ENCODE peak calls at places on chromosomes 6 and 20, in six cellular contexts. T is Caco-2, E is IMR-90, P is fibroblast of lung, Y is DND-41, I is hepatocyte. D is an unnamed sample. For H3K4me1, the result is how much of the 10 kb centered on the place peaks cover.

GRCh38 chr6:112007805-112008204 is 46.1 kb upstream of the CCN6 start:
- DNase-seq in I (no peak), P (peak), T (no peak), E (peak), Y (no peak), D (no peak)

GRCh38 chr6:17013701-17014100 is 88.1 kb upstream of the STMND1 start:
- DNase-seq in E (peak), T (no peak), Y (no peak), I (no peak), P (peak), D (no peak)

GRCh38 chr6:84065718-84066290 is 32.2 kb downstream of the MRAP2 start:
- DNase-seq in T (no peak), E (peak), I (no peak), Y (no peak), P (peak), D (no peak)

GRCh38 chr6:157376241-157376640 is 4.7 kb upstream of the ZDHHC14 start:
- DNase-seq in Y (no peak), T (no peak), P (no peak), E (no peak), I (no peak), D (no peak)

GRCh38 chr6:33818293-33818692 is 14.5 kb upstream of the MLN start:
- DNase-seq in E (no peak), I (no peak), T (no peak), P (no peak), Y (no peak), D (no peak)

GRCh38 chr20:64149809-64150560 is 14.3 kb upstream of the MYT1 start:
- DNase-seq in T (no peak), P (no peak), E (no peak), I (no peak), Y (no peak), D (no peak)

GRCh38 chr6:142359271-142359960 is 57.6 kb downstream of the ADGRG6 start:
- DNase-seq in Y (no peak), I (no peak), T (no peak), P (no peak), E (no peak), D (no peak)

GRCh38 chr6:47700051-47700450 is 1.7 kb downstream of the ADGRF4 start:
- DNase-seq in T (no peak), E (peak), P (peak), I (peak), Y (no peak), D (no peak)

GRCh38 chr6:93731306-93731705 is 311.9 kb upstream of the EPHA7 start:
- DNase-seq in Y (no peak), I (no peak), E (no peak), P (no peak), T (no peak), D (no peak)

GRCh38 chr6:75932067-75932466 is 140.4 kb downstream of the IMPG1 start:
- DNase-seq in Y (peak), E (peak), P (peak), T (peak), I (peak), D (no peak)

GRCh38 chr20:32649697-32650471 is 23.9 kb downstream of the C20orf203 start:
- DNase-seq in P (no peak), E (no peak), I (peak), T (no peak), Y (no peak), D (no peak)

GRCh38 chr6:112683926-112684325 is 336.8 kb downstream of the RFPL4B start:
- DNase-seq in I (no peak), Y (no peak), E (peak), P (peak), T (no peak), D (no peak)

GRCh38 chr20:46212876-46213275 is 94.8 kb downstream of the CD40 start:
- DNase-seq in I (no peak), E (no peak), P (no peak), T (no peak), Y (no peak), D (no peak)

GRCh38 chr6:11869656-11870340 is 91.2 kb upstream of the ADTRP start:
- DNase-seq in E (peak), P (peak), I (no peak), T (no peak), Y (no peak), D (no peak)

GRCh38 chr6:45438849-45439406 is 61.2 kb upstream of the SUPT3H start:
- DNase-seq in I (no peak), T (no peak), E (peak), P (peak), Y (peak), D (no peak)

GRCh38 chr6:38713812-38714211 is 1.3 kb upstream of the DNAH8 start:
- DNase-seq in I (no peak), T (no peak), E (no peak), P (no peak), Y (peak), D (no peak)

GRCh38 chr6:28824793-28825731 is 98.7 kb downstream of the TRIM27 start:
- DNase-seq in T (no peak), I (no peak), E (no peak), P (no peak), Y (no peak), D (no peak)

GRCh38 chr6:31128093-31128676 is 7.9 kb upstream of the CDSN start:
- DNase-seq in T (peak), P (no peak), I (peak), Y (peak), E (peak), D (peak)

GRCh38 chr20:9617062-9617461 is 102.7 kb downstream of the LAMP5 start:
- DNase-seq in I (peak), T (peak), Y (peak), E (peak), P (peak), D (peak)

GRCh38 chr6:106508836-106509235 is 120.5 kb downstream of the RTN4IP1 start:
- DNase-seq in Y (no peak), T (no peak), E (peak), P (peak), I (no peak), D (no peak)

GRCh38 chr20:31606678-31606927 is 1.5 kb downstream of the ID1 start:
- DNase-seq in I (no peak), P (no peak), T (no peak), Y (no peak), E (no peak), D (no peak)

GRCh38 chr20:38290829-38291581 is 13.0 kb upstream of the BPI start:
- DNase-seq in P (peak), I (peak), E (peak), Y (peak), T (peak), D (no peak)

GRCh38 chr6:35842381-35842780 is 37.2 kb downstream of the LHFPL5 start:
- DNase-seq in I (no peak), T (no peak), P (no peak), E (no peak), Y (no peak), D (no peak)

GRCh38 chr6:56868687-56869086 is 86.2 kb upstream of the BEND6 start:
- DNase-seq in T (no peak), P (peak), I (no peak), E (peak), Y (no peak), D (no peak)

GRCh38 chr20:25487306-25487705 is 79.8 kb downstream of the GINS1 start:
- DNase-seq in E (no peak), T (no peak), P (no peak), I (no peak), Y (no peak), D (no peak)

GRCh38 chr6:52076791-52077179 is 10.6 kb downstream of the PKHD1 start:
- DNase-seq in P (no peak), I (no peak), Y (no peak), T (no peak), E (no peak), D (no peak)

GRCh38 chr6:52081237-52081636 is 6.2 kb downstream of the PKHD1 start:
- DNase-seq in P (no peak), Y (no peak), T (no peak), I (no peak), E (no peak), D (no peak)

GRCh38 chr6:52077961-52078613 is 9.3 kb downstream of the PKHD1 start:
- DNase-seq in I (no peak), P (no peak), E (no peak), Y (peak), T (no peak), D (no peak)

GRCh38 chr6:52074155-52074554 is 13.3 kb downstream of the PKHD1 start:
- DNase-seq in E (no peak), T (no peak), P (no peak), I (no peak), Y (no peak), D (no peak)

DNA sequence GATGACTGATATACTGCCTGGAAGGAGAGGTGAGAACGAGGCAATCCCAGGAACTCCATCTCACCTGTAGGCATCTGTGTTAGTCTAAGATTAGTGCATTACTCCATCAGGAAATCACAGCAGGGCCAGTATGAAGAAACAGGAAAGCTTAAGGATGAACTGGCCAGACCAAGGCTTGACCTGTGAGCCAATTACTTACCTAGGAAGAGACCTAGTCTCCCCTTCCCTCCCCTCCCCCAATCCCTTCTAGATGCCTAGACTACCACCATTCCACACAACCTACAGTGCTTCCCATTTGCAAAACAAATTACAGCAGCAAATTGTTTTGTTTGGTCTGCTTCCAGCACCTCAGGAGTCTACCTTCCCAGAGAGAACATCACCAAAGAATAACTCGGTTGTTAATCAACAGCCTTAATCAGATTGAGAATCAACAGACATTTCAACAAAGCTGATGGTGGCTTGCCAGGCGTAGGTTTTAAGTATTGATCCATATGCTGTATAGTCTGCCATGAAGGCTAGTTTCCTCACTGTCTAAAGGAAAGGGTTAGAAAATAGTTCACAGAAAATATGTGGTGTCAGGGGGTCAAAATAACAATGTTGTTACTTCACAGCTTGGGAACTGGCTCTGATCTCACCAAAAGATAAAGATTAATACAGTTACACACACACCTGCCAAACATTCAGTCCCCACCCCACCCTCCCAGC is 10.1 kb downstream of the PKHD1 start:
- DNase-seq in I (no peak), T (no peak), P (no peak), E (no peak), Y (no peak), D (no peak)
- H3K4me1 ChIP-seq in I (under half), T (under half), P (under half), E (under half), Y (under half), D (under half)

DNA sequence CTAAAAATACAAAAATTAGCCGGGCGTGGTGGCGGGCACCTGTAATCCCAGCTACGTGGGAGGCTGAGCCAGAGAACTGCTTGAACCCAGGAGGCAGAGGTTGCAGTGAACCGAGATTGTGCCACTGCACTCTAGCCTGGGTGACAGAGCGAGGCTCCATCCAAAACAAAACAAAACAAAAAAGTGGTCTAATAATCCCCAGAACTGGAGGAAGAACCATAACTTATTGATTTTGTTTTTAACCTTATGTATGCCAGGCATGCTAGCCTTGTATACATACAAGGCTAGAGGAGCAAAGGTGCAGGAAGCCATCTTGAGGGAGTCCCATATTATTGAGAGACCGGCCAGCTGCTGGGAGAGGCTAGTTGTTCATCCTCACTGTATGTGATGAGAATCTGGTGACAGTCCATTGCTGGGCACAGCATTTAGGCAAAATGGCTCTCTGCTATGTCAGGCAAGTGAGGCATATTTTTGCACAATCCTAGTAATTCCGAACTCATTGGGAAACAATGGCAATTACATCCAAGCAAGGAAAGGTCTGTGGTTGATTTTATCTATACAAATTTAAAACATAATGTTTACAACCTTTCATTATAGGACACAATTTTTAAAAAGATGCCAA is 18.0 kb downstream of the HFE start:
- DNase-seq in E (no peak), P (no peak), T (no peak), Y (no peak), I (no peak), D (no peak)
- H3K4me3 ChIP-seq in E (no peak), P (no peak), T (no peak), Y (no peak), I (no peak), D (no peak)

DNA sequence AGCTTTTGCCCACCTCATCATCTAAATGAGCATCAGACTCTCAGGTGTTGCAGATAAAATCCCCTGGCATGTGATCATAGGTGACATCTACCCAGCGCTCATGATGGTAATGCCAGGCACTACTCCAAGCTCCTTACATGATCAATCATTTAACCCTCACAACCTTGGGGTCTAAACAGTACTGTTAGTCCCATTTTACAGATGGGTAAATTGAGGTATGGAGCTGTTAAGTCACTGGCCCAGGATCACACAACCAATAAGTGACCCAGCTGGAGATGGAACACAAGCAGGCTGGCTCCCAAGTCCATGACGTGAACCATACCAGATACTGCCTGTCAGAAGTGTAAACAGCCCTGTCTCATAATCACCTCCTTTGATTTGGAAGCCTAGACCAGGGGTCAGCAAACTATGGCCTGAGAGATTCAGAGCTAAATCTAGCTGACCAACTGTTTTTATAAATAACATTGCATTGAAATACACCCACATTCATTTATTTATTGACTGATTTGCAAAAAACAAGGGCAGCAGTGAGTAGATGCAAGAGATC is 79.2 kb downstream of the UNC5CL start:
- DNase-seq in E (no peak), I (no peak), Y (no peak), P (no peak), T (no peak), D (no peak)
- H3K4me1 ChIP-seq in E (under half), I (under half), Y (under half), P (under half), T (under half), D (under half)

DNA sequence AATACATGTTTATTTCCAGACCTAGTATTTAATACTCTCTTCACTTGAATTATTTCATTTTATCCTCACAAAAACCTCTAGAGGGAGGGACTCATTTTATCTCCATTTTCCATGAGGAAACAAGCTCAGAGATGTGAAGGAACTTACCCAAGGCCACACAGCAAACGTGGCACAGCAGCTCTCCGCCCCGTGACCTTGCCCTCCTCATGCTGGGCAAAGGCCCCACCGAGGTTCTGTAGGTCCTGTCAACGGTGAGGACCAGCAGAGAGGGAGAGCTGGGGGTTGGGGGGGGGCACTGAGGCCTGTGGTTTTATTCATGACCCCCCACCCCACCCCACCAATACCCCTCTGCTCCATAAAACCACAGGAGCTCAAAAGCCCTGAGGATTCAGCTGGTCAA is 40.9 kb upstream of the TLDC2 start:
- DNase-seq in I (no peak), Y (no peak), E (no peak), T (no peak), P (no peak), D (no peak)
- H3K4me3 ChIP-seq in I (no peak), Y (peak), E (no peak), T (no peak), P (no peak), D (peak)

GRCh38 chr6:44221291-44221960 is 2.0 kb upstream of the SLC29A1 start:
- DNase-seq in T (peak), P (peak), I (peak), Y (peak), E (peak), D (peak)

GRCh38 chr6:44219815-44220784 is 3.3 kb upstream of the SLC29A1 start:
- DNase-seq in P (no peak), T (no peak), I (no peak), E (no peak), Y (no peak), D (no peak)

GRCh38 chr6:44217332-44218143 is 812 bp downstream of the MYMX start:
- DNase-seq in I (no peak), P (peak), Y (no peak), T (no peak), E (peak), D (no peak)

GRCh38 chr6:44220913-44221290 is 2.5 kb upstream of the SLC29A1 start:
- DNase-seq in P (no peak), Y (no peak), E (no peak), T (no peak), I (no peak), D (no peak)

DNA sequence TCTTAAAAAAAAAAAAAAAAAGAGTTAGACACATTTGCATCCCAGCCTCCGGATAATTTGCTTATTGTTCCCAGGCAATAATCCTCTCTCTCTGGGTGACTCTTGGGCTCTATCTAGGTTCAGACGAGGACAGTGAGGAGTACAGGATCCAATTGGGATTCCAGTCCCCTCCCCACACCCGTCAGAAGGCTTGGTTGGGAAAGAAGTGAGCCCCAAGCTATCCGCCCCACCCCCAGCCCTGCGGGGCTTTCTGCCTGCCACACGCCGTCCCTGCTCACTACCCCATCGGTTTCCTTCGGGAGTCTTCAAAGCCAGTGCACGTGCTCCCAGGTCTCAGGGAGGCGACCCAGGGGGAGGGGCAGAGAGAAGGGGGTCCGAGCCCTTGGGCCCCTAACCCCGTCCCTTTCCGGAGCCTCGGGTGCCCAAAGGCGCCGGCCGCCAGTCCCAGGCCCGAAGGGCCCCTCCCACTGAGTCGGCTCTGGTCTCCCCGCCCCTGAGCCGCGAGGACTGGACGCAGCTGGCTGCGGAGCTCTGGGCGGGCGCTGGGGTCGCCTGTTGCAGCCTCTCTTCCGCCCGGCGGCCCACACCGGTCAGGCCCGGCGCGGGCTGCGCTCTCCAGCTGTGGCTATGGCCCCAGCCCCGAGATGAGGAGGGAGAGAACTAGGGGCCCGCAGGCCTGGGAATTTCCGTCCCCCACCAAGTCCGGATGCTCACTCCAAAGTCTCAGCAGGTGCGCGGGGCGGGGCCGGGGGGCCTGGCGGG is 2.5 kb downstream of the MYMX start:
- DNase-seq in P (peak), I (peak), E (peak), T (peak), Y (peak), D (no peak)
- H3K4me1 ChIP-seq in P (under half), I (under half), E (under half), T (under half), Y (under half), D (under half)

DNA sequence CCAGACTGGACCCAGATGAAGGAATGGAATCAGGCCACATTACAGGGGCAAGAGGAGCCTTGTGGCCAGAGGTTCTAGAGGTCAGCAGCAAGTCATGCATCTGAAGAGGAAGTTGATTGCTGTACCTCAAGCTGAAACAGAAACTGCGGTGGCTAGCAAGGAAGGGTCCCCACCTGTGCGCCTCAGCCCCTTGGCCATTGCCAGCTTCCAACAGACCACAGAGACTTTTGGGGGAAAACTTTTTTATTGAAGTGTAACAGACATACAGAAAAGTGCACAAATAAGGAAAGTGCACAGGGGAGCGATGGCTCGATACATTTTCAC is 26.8 kb upstream of the SLC9A8 start:
- DNase-seq in Y (no peak), T (no peak), E (no peak), P (no peak), I (no peak), D (no peak)
- H3K4me3 ChIP-seq in Y (no peak), T (no peak), E (no peak), P (no peak), I (no peak), D (no peak)